ENCODE peak calls at places on chromosomes 4 and X, in seven cellular contexts. C is amygdala; V is AG08396; N is A549; O is BE2C; I is activated CD8-positive, alpha-beta memory T cell treated with anti-CD3 and anti-CD28 coated beads, Interleukin-2, amount 50 U/mL, for 4 hours; H is fibroblast of pulmonary artery. D is an unnamed sample.

GRCh38 chr4:1577818-1578217 is 106.3 kb downstream of the FAM53A start:
- DNase-seq in I (no peak), N (no peak), H (no peak), V (no peak), C (no peak), O (no peak), D (no peak)

GRCh38 chr4:69773443-69773842 is 13.0 kb upstream of the SULT1B1 start:
- DNase-seq in V (no peak), N (no peak), C (no peak), H (peak; percentile 87), I (no peak), O (no peak), D (no peak)

GRCh38 chrX:78199851-78200250 is 60.4 kb upstream of the TAF9B start:
- DNase-seq in V (peak; percentile 4), N (peak; percentile 36), I (no peak), C (no peak), O (no peak), H (peak; percentile 31), D (no peak)

GRCh38 chr4:105352826-105353225 is 121.0 kb downstream of the PPA2 start:
- DNase-seq in N (no peak), V (no peak), I (no peak), H (peak; percentile 4), O (no peak), C (no peak), D (no peak)

GRCh38 chrX:68652327-68652930 is 5.0 kb downstream of the STARD8 start:
- DNase-seq in C (no peak), V (peak; percentile 31), H (peak; percentile 36), I (no peak), O (no peak), N (peak; percentile 11), D (no peak)

GRCh38 chrX:23756165-23756564 is 13.1 kb upstream of the ACOT9 start:
- DNase-seq in I (peak; percentile 63), C (peak; percentile 6), O (peak; percentile 57), N (peak; percentile 41), H (peak; percentile 64), V (peak; percentile 38), D (no peak)

GRCh38 chr4:23084559-23085248 is 392.0 kb downstream of the GBA3 start:
- DNase-seq in C (no peak), V (no peak), N (no peak), H (no peak), O (no peak), I (no peak), D (no peak)

GRCh38 chr4:13481569-13481968 is 2.6 kb downstream of the RAB28 start:
- DNase-seq in V (peak; percentile 11), H (peak; percentile 80), O (no peak), C (no peak), N (no peak), I (no peak), D (no peak)

GRCh38 chr4:8038702-8039251 is 99.1 kb upstream of the AFAP1 start:
- DNase-seq in O (no peak), H (no peak), I (no peak), C (no peak), N (no peak), V (no peak), D (no peak)

GRCh38 chrX:68084765-68085164 is 348.5 kb downstream of the OPHN1 start:
- DNase-seq in N (no peak), I (no peak), O (no peak), C (no peak), H (peak; percentile 63), V (peak; percentile 24), D (no peak)

GRCh38 chr4:84498203-84499026 is 677 bp downstream of the NKX6-1 start:
- DNase-seq in I (no peak), H (peak; percentile 26), O (peak; percentile 57), C (no peak), V (peak; percentile 70), N (peak; percentile 9), D (no peak)

GRCh38 chr4:73817341-73817740 is 19.1 kb upstream of the CXCL6 start:
- DNase-seq in N (no peak), I (no peak), C (no peak), O (no peak), H (no peak), V (no peak), D (no peak)

GRCh38 chr4:145511913-145512522 is 30.4 kb downstream of the SMAD1 start:
- DNase-seq in I (no peak), V (no peak), N (no peak), H (peak; percentile 57), C (no peak), O (no peak), D (no peak)

GRCh38 chrX:38982370-38982769 is 181.1 kb downstream of the MID1IP1 start:
- DNase-seq in V (no peak), H (no peak), N (no peak), O (no peak), I (no peak), C (no peak), D (no peak)

GRCh38 chr4:39526810-39527295 is 386 bp downstream of the UGDH start:
- DNase-seq in C (no peak), H (no peak), V (peak; percentile 20), O (no peak), N (no peak), I (peak; percentile 17), D (no peak)

GRCh38 chr4:91058345-91058744 is 931.2 kb downstream of the CCSER1 start:
- DNase-seq in C (no peak), O (no peak), I (no peak), N (no peak), V (no peak), H (peak; percentile 47), D (no peak)

GRCh38 chrX:112736310-112736709 is 56.6 kb upstream of the LHFPL1 start:
- DNase-seq in V (no peak), I (no peak), O (no peak), H (no peak), C (no peak), N (no peak), D (no peak)

GRCh38 chrX:2875798-2876399 is 47.2 kb downstream of the GYG2 start:
- DNase-seq in V (no peak), I (no peak), N (no peak), C (no peak), H (peak; percentile 23), O (no peak), D (no peak)

GRCh38 chr4:174120446-174121142 is 162.9 kb downstream of the FBXO8 start:
- DNase-seq in V (peak; percentile 40), C (peak; percentile 15), H (peak; percentile 91), I (no peak), N (peak; percentile 19), O (peak; percentile 78), D (no peak)

GRCh38 chr4:3302786-3303444 is 10.1 kb downstream of the RGS12 start:
- DNase-seq in H (no peak), I (no peak), O (peak; percentile 4), C (no peak), N (no peak), V (no peak), D (no peak)

GRCh38 chr4:26256016-26256415 is 64.8 kb upstream of the RBPJ start:
- DNase-seq in V (peak; percentile 21), I (no peak), C (no peak), H (no peak), O (no peak), N (no peak), D (no peak)

GRCh38 chr4:142480244-142480643 is 365.9 kb downstream of the INPP4B start:
- DNase-seq in N (no peak), O (peak; percentile 23), I (no peak), H (peak; percentile 23), V (no peak), C (no peak), D (no peak)

GRCh38 chr4:93031431-93032098 is 727.8 kb downstream of the GRID2 start:
- DNase-seq in H (peak; percentile 34), V (no peak), I (no peak), O (no peak), C (no peak), N (no peak), D (no peak)

GRCh38 chrX:16042980-16043379 is 80.4 kb upstream of the GRPR start:
- DNase-seq in V (no peak), C (no peak), O (no peak), I (no peak), N (no peak), H (no peak), D (no peak)

GRCh38 chr4:46937493-46937892 is 28.4 kb upstream of the COX7B2 start:
- DNase-seq in H (peak; percentile 18), C (no peak), I (no peak), N (no peak), O (no peak), V (no peak), D (no peak)

GRCh38 chrX:30489323-30489722 is 88.2 kb downstream of the TASL start:
- DNase-seq in V (no peak), N (peak; percentile 9), H (no peak), I (no peak), C (no peak), O (no peak), D (no peak)

GRCh38 chr4:88738714-88739366 is 41.2 kb upstream of the NAP1L5 start:
- DNase-seq in C (no peak), O (no peak), H (no peak), N (no peak), I (no peak), V (no peak), D (no peak)

GRCh38 chr4:77990456-77990855 is 66.7 kb upstream of the FRAS1 start:
- DNase-seq in V (no peak), I (no peak), H (no peak), O (no peak), N (no peak), C (no peak), D (no peak)